ENCODE peak calls at places on chromosome 13, in ten cellular contexts. One of them, this sample, is unnamed.

GRCh38 chr13:103299079-103299478 is 232.9 kb upstream of the SLC10A2 start:
- DNase-seq in GM13977: no peak
- DNase-seq in SJCRH30: no peak
- DNase-seq in HuH-7.5: no peak
- DNase-seq in activated effector memory CD4-positive, alpha-beta T cell treated with anti-CD3 and anti-CD28 coated beads, Interleukin-2, amount 50 U/mL, for 16 hours: no peak
- DNase-seq in stimulated activated CD4-positive, alpha-beta T cell treated with anti-CD3 and anti-CD28 coated beads, Interleukin-4, amount 100 ng/mL, for 48 hours: no peak
- DNase-seq in CD4-positive, CD25-positive, alpha-beta regulatory T cell: no peak
- DNase-seq in Calu3: no peak
- DNase-seq in skeletal muscle cell: no peak
- DNase-seq in HFFc6: no peak
- DNase-seq in this sample: no peak

GRCh38 chr13:73273737-73274136 is 214.9 kb downstream of the KLF5 start:
- DNase-seq in GM13977: no peak
- DNase-seq in SJCRH30: no peak
- DNase-seq in HuH-7.5: no peak
- DNase-seq in activated effector memory CD4-positive, alpha-beta T cell treated with anti-CD3 and anti-CD28 coated beads, Interleukin-2, amount 50 U/mL, for 16 hours: no peak
- DNase-seq in stimulated activated CD4-positive, alpha-beta T cell treated with anti-CD3 and anti-CD28 coated beads, Interleukin-4, amount 100 ng/mL, for 48 hours: no peak
- DNase-seq in CD4-positive, CD25-positive, alpha-beta regulatory T cell: no peak
- DNase-seq in Calu3: no peak
- DNase-seq in skeletal muscle cell: peak
- DNase-seq in HFFc6: peak
- DNase-seq in this sample: no peak

GRCh38 chr13:42041017-42041683 is 7.3 kb upstream of the DGKH start:
- DNase-seq in GM13977: peak
- DNase-seq in SJCRH30: peak
- DNase-seq in HuH-7.5: peak
- DNase-seq in activated effector memory CD4-positive, alpha-beta T cell treated with anti-CD3 and anti-CD28 coated beads, Interleukin-2, amount 50 U/mL, for 16 hours: peak
- DNase-seq in stimulated activated CD4-positive, alpha-beta T cell treated with anti-CD3 and anti-CD28 coated beads, Interleukin-4, amount 100 ng/mL, for 48 hours: peak
- DNase-seq in CD4-positive, CD25-positive, alpha-beta regulatory T cell: peak
- DNase-seq in Calu3: peak
- DNase-seq in skeletal muscle cell: no peak
- DNase-seq in HFFc6: peak
- DNase-seq in this sample: peak

GRCh38 chr13:45696610-45697226 is 5.4 kb upstream of the CBY2 start:
- DNase-seq in GM13977: no peak
- DNase-seq in SJCRH30: no peak
- DNase-seq in HuH-7.5: no peak
- DNase-seq in activated effector memory CD4-positive, alpha-beta T cell treated with anti-CD3 and anti-CD28 coated beads, Interleukin-2, amount 50 U/mL, for 16 hours: no peak
- DNase-seq in stimulated activated CD4-positive, alpha-beta T cell treated with anti-CD3 and anti-CD28 coated beads, Interleukin-4, amount 100 ng/mL, for 48 hours: no peak
- DNase-seq in CD4-positive, CD25-positive, alpha-beta regulatory T cell: no peak
- DNase-seq in Calu3: no peak
- DNase-seq in skeletal muscle cell: no peak
- DNase-seq in HFFc6: no peak
- DNase-seq in this sample: no peak

GRCh38 chr13:90591260-90591926 is 756.1 kb upstream of the MIR17HG start:
- DNase-seq in GM13977: no peak
- DNase-seq in SJCRH30: no peak
- DNase-seq in HuH-7.5: no peak
- DNase-seq in activated effector memory CD4-positive, alpha-beta T cell treated with anti-CD3 and anti-CD28 coated beads, Interleukin-2, amount 50 U/mL, for 16 hours: no peak
- DNase-seq in stimulated activated CD4-positive, alpha-beta T cell treated with anti-CD3 and anti-CD28 coated beads, Interleukin-4, amount 100 ng/mL, for 48 hours: no peak
- DNase-seq in CD4-positive, CD25-positive, alpha-beta regulatory T cell: no peak
- DNase-seq in Calu3: no peak
- DNase-seq in skeletal muscle cell: no peak
- DNase-seq in HFFc6: no peak
- DNase-seq in this sample: no peak

GRCh38 chr13:74325106-74325505 is 190.9 kb upstream of the KLF12 start:
- DNase-seq in GM13977: no peak
- DNase-seq in SJCRH30: peak
- DNase-seq in HuH-7.5: peak
- DNase-seq in activated effector memory CD4-positive, alpha-beta T cell treated with anti-CD3 and anti-CD28 coated beads, Interleukin-2, amount 50 U/mL, for 16 hours: no peak
- DNase-seq in stimulated activated CD4-positive, alpha-beta T cell treated with anti-CD3 and anti-CD28 coated beads, Interleukin-4, amount 100 ng/mL, for 48 hours: no peak
- DNase-seq in CD4-positive, CD25-positive, alpha-beta regulatory T cell: no peak
- DNase-seq in Calu3: no peak
- DNase-seq in skeletal muscle cell: peak
- DNase-seq in HFFc6: peak
- DNase-seq in this sample: no peak

GRCh38 chr13:30170569-30170968 is 136.8 kb downstream of the KATNAL1 start:
- DNase-seq in GM13977: no peak
- DNase-seq in SJCRH30: no peak
- DNase-seq in HuH-7.5: no peak
- DNase-seq in activated effector memory CD4-positive, alpha-beta T cell treated with anti-CD3 and anti-CD28 coated beads, Interleukin-2, amount 50 U/mL, for 16 hours: no peak
- DNase-seq in stimulated activated CD4-positive, alpha-beta T cell treated with anti-CD3 and anti-CD28 coated beads, Interleukin-4, amount 100 ng/mL, for 48 hours: no peak
- DNase-seq in CD4-positive, CD25-positive, alpha-beta regulatory T cell: no peak
- DNase-seq in Calu3: no peak
- DNase-seq in skeletal muscle cell: no peak
- DNase-seq in HFFc6: no peak
- DNase-seq in this sample: no peak

GRCh38 chr13:83839158-83839557 is 43.1 kb downstream of the SLITRK1 start:
- DNase-seq in GM13977: no peak
- DNase-seq in SJCRH30: no peak
- DNase-seq in HuH-7.5: no peak
- DNase-seq in activated effector memory CD4-positive, alpha-beta T cell treated with anti-CD3 and anti-CD28 coated beads, Interleukin-2, amount 50 U/mL, for 16 hours: no peak
- DNase-seq in stimulated activated CD4-positive, alpha-beta T cell treated with anti-CD3 and anti-CD28 coated beads, Interleukin-4, amount 100 ng/mL, for 48 hours: no peak
- DNase-seq in CD4-positive, CD25-positive, alpha-beta regulatory T cell: no peak
- DNase-seq in Calu3: no peak
- DNase-seq in skeletal muscle cell: no peak
- DNase-seq in HFFc6: no peak
- DNase-seq in this sample: no peak

GRCh38 chr13:92591117-92591516 is 635.5 kb upstream of the GPC6 start:
- DNase-seq in GM13977: no peak
- DNase-seq in SJCRH30: no peak
- DNase-seq in HuH-7.5: no peak
- DNase-seq in activated effector memory CD4-positive, alpha-beta T cell treated with anti-CD3 and anti-CD28 coated beads, Interleukin-2, amount 50 U/mL, for 16 hours: no peak
- DNase-seq in stimulated activated CD4-positive, alpha-beta T cell treated with anti-CD3 and anti-CD28 coated beads, Interleukin-4, amount 100 ng/mL, for 48 hours: no peak
- DNase-seq in CD4-positive, CD25-positive, alpha-beta regulatory T cell: no peak
- DNase-seq in Calu3: no peak
- DNase-seq in skeletal muscle cell: no peak
- DNase-seq in HFFc6: no peak
- DNase-seq in this sample: no peak

GRCh38 chr13:26681036-26681435 is 79.5 kb downstream of the GPR12 start:
- DNase-seq in GM13977: no peak
- DNase-seq in SJCRH30: no peak
- DNase-seq in HuH-7.5: no peak
- DNase-seq in activated effector memory CD4-positive, alpha-beta T cell treated with anti-CD3 and anti-CD28 coated beads, Interleukin-2, amount 50 U/mL, for 16 hours: no peak
- DNase-seq in stimulated activated CD4-positive, alpha-beta T cell treated with anti-CD3 and anti-CD28 coated beads, Interleukin-4, amount 100 ng/mL, for 48 hours: no peak
- DNase-seq in CD4-positive, CD25-positive, alpha-beta regulatory T cell: no peak
- DNase-seq in Calu3: no peak
- DNase-seq in skeletal muscle cell: no peak
- DNase-seq in HFFc6: no peak
- DNase-seq in this sample: no peak

GRCh38 chr13:112213467-112214245 is 146.7 kb downstream of the SOX1 start:
- DNase-seq in GM13977: no peak
- DNase-seq in SJCRH30: no peak
- DNase-seq in HuH-7.5: no peak
- DNase-seq in activated effector memory CD4-positive, alpha-beta T cell treated with anti-CD3 and anti-CD28 coated beads, Interleukin-2, amount 50 U/mL, for 16 hours: no peak
- DNase-seq in stimulated activated CD4-positive, alpha-beta T cell treated with anti-CD3 and anti-CD28 coated beads, Interleukin-4, amount 100 ng/mL, for 48 hours: no peak
- DNase-seq in CD4-positive, CD25-positive, alpha-beta regulatory T cell: no peak
- DNase-seq in Calu3: peak
- DNase-seq in skeletal muscle cell: no peak
- DNase-seq in HFFc6: no peak
- DNase-seq in this sample: no peak

GRCh38 chr13:100280681-100281080 is 191.8 kb downstream of the PCCA start:
- DNase-seq in GM13977: no peak
- DNase-seq in SJCRH30: no peak
- DNase-seq in HuH-7.5: no peak
- DNase-seq in activated effector memory CD4-positive, alpha-beta T cell treated with anti-CD3 and anti-CD28 coated beads, Interleukin-2, amount 50 U/mL, for 16 hours: no peak
- DNase-seq in stimulated activated CD4-positive, alpha-beta T cell treated with anti-CD3 and anti-CD28 coated beads, Interleukin-4, amount 100 ng/mL, for 48 hours: no peak
- DNase-seq in CD4-positive, CD25-positive, alpha-beta regulatory T cell: no peak
- DNase-seq in Calu3: no peak
- DNase-seq in skeletal muscle cell: no peak
- DNase-seq in HFFc6: no peak
- DNase-seq in this sample: no peak

GRCh38 chr13:44068737-44069136 is 189.0 kb downstream of the LACC1 start:
- DNase-seq in GM13977: no peak
- DNase-seq in SJCRH30: no peak
- DNase-seq in HuH-7.5: no peak
- DNase-seq in activated effector memory CD4-positive, alpha-beta T cell treated with anti-CD3 and anti-CD28 coated beads, Interleukin-2, amount 50 U/mL, for 16 hours: no peak
- DNase-seq in stimulated activated CD4-positive, alpha-beta T cell treated with anti-CD3 and anti-CD28 coated beads, Interleukin-4, amount 100 ng/mL, for 48 hours: no peak
- DNase-seq in CD4-positive, CD25-positive, alpha-beta regulatory T cell: no peak
- DNase-seq in Calu3: no peak
- DNase-seq in skeletal muscle cell: peak
- DNase-seq in HFFc6: peak
- DNase-seq in this sample: no peak

GRCh38 chr13:114224201-114224600 is 10.5 kb upstream of the CDC16 start:
- DNase-seq in GM13977: no peak
- DNase-seq in SJCRH30: no peak
- DNase-seq in HuH-7.5: no peak
- DNase-seq in activated effector memory CD4-positive, alpha-beta T cell treated with anti-CD3 and anti-CD28 coated beads, Interleukin-2, amount 50 U/mL, for 16 hours: no peak
- DNase-seq in stimulated activated CD4-positive, alpha-beta T cell treated with anti-CD3 and anti-CD28 coated beads, Interleukin-4, amount 100 ng/mL, for 48 hours: no peak
- DNase-seq in CD4-positive, CD25-positive, alpha-beta regulatory T cell: no peak
- DNase-seq in Calu3: no peak
- DNase-seq in skeletal muscle cell: no peak
- DNase-seq in HFFc6: no peak
- DNase-seq in this sample: no peak

GRCh38 chr13:75485286-75486062 is 3.5 kb upstream of the TBC1D4 start:
- DNase-seq in GM13977: no peak
- DNase-seq in SJCRH30: no peak
- DNase-seq in HuH-7.5: no peak
- DNase-seq in activated effector memory CD4-positive, alpha-beta T cell treated with anti-CD3 and anti-CD28 coated beads, Interleukin-2, amount 50 U/mL, for 16 hours: no peak
- DNase-seq in stimulated activated CD4-positive, alpha-beta T cell treated with anti-CD3 and anti-CD28 coated beads, Interleukin-4, amount 100 ng/mL, for 48 hours: no peak
- DNase-seq in CD4-positive, CD25-positive, alpha-beta regulatory T cell: no peak
- DNase-seq in Calu3: no peak
- DNase-seq in skeletal muscle cell: peak
- DNase-seq in HFFc6: peak
- DNase-seq in this sample: no peak

GRCh38 chr13:107466326-107466725 is 749.0 kb downstream of the LIG4 start:
- DNase-seq in GM13977: no peak
- DNase-seq in SJCRH30: no peak
- DNase-seq in HuH-7.5: no peak
- DNase-seq in activated effector memory CD4-positive, alpha-beta T cell treated with anti-CD3 and anti-CD28 coated beads, Interleukin-2, amount 50 U/mL, for 16 hours: no peak
- DNase-seq in stimulated activated CD4-positive, alpha-beta T cell treated with anti-CD3 and anti-CD28 coated beads, Interleukin-4, amount 100 ng/mL, for 48 hours: no peak
- DNase-seq in CD4-positive, CD25-positive, alpha-beta regulatory T cell: no peak
- DNase-seq in Calu3: peak
- DNase-seq in skeletal muscle cell: no peak
- DNase-seq in HFFc6: no peak
- DNase-seq in this sample: no peak

GRCh38 chr13:98254541-98254940 is 77.5 kb upstream of the RNF113B start:
- DNase-seq in GM13977: no peak
- DNase-seq in SJCRH30: no peak
- DNase-seq in HuH-7.5: no peak
- DNase-seq in activated effector memory CD4-positive, alpha-beta T cell treated with anti-CD3 and anti-CD28 coated beads, Interleukin-2, amount 50 U/mL, for 16 hours: no peak
- DNase-seq in stimulated activated CD4-positive, alpha-beta T cell treated with anti-CD3 and anti-CD28 coated beads, Interleukin-4, amount 100 ng/mL, for 48 hours: no peak
- DNase-seq in CD4-positive, CD25-positive, alpha-beta regulatory T cell: no peak
- DNase-seq in Calu3: no peak
- DNase-seq in skeletal muscle cell: no peak
- DNase-seq in HFFc6: peak
- DNase-seq in this sample: no peak

GRCh38 chr13:51636349-51636890 is 52.2 kb downstream of the WDFY2 start:
- DNase-seq in GM13977: no peak
- DNase-seq in SJCRH30: no peak
- DNase-seq in HuH-7.5: no peak
- DNase-seq in activated effector memory CD4-positive, alpha-beta T cell treated with anti-CD3 and anti-CD28 coated beads, Interleukin-2, amount 50 U/mL, for 16 hours: no peak
- DNase-seq in stimulated activated CD4-positive, alpha-beta T cell treated with anti-CD3 and anti-CD28 coated beads, Interleukin-4, amount 100 ng/mL, for 48 hours: no peak
- DNase-seq in CD4-positive, CD25-positive, alpha-beta regulatory T cell: no peak
- DNase-seq in Calu3: no peak
- DNase-seq in skeletal muscle cell: no peak
- DNase-seq in HFFc6: no peak
- DNase-seq in this sample: no peak

GRCh38 chr13:102317593-102317992 is 84.3 kb downstream of the FGF14 start:
- DNase-seq in GM13977: no peak
- DNase-seq in SJCRH30: no peak
- DNase-seq in HuH-7.5: no peak
- DNase-seq in activated effector memory CD4-positive, alpha-beta T cell treated with anti-CD3 and anti-CD28 coated beads, Interleukin-2, amount 50 U/mL, for 16 hours: no peak
- DNase-seq in stimulated activated CD4-positive, alpha-beta T cell treated with anti-CD3 and anti-CD28 coated beads, Interleukin-4, amount 100 ng/mL, for 48 hours: no peak
- DNase-seq in CD4-positive, CD25-positive, alpha-beta regulatory T cell: no peak
- DNase-seq in Calu3: no peak
- DNase-seq in skeletal muscle cell: peak
- DNase-seq in HFFc6: no peak
- DNase-seq in this sample: no peak

GRCh38 chr13:41544824-41545707 is 87.7 kb downstream of the RGCC start:
- DNase-seq in GM13977: no peak
- DNase-seq in SJCRH30: no peak
- DNase-seq in HuH-7.5: no peak
- DNase-seq in activated effector memory CD4-positive, alpha-beta T cell treated with anti-CD3 and anti-CD28 coated beads, Interleukin-2, amount 50 U/mL, for 16 hours: no peak
- DNase-seq in stimulated activated CD4-positive, alpha-beta T cell treated with anti-CD3 and anti-CD28 coated beads, Interleukin-4, amount 100 ng/mL, for 48 hours: no peak
- DNase-seq in CD4-positive, CD25-positive, alpha-beta regulatory T cell: no peak
- DNase-seq in Calu3: no peak
- DNase-seq in skeletal muscle cell: no peak
- DNase-seq in HFFc6: peak
- DNase-seq in this sample: no peak

GRCh38 chr13:90717451-90717936 is 630.0 kb upstream of the MIR17HG start:
- DNase-seq in GM13977: no peak
- DNase-seq in SJCRH30: no peak
- DNase-seq in HuH-7.5: no peak
- DNase-seq in activated effector memory CD4-positive, alpha-beta T cell treated with anti-CD3 and anti-CD28 coated beads, Interleukin-2, amount 50 U/mL, for 16 hours: no peak
- DNase-seq in stimulated activated CD4-positive, alpha-beta T cell treated with anti-CD3 and anti-CD28 coated beads, Interleukin-4, amount 100 ng/mL, for 48 hours: no peak
- DNase-seq in CD4-positive, CD25-positive, alpha-beta regulatory T cell: no peak
- DNase-seq in Calu3: no peak
- DNase-seq in skeletal muscle cell: peak
- DNase-seq in HFFc6: peak
- DNase-seq in this sample: no peak

GRCh38 chr13:32669030-32669646 is 82.9 kb downstream of the PDS5B start:
- DNase-seq in GM13977: peak
- DNase-seq in SJCRH30: peak
- DNase-seq in HuH-7.5: no peak
- DNase-seq in activated effector memory CD4-positive, alpha-beta T cell treated with anti-CD3 and anti-CD28 coated beads, Interleukin-2, amount 50 U/mL, for 16 hours: no peak
- DNase-seq in stimulated activated CD4-positive, alpha-beta T cell treated with anti-CD3 and anti-CD28 coated beads, Interleukin-4, amount 100 ng/mL, for 48 hours: no peak
- DNase-seq in CD4-positive, CD25-positive, alpha-beta regulatory T cell: no peak
- DNase-seq in Calu3: no peak
- DNase-seq in skeletal muscle cell: no peak
- DNase-seq in HFFc6: peak
- DNase-seq in this sample: no peak

GRCh38 chr13:102191951-102192461 is 209.8 kb downstream of the FGF14 start:
- DNase-seq in GM13977: no peak
- DNase-seq in SJCRH30: no peak
- DNase-seq in HuH-7.5: no peak
- DNase-seq in activated effector memory CD4-positive, alpha-beta T cell treated with anti-CD3 and anti-CD28 coated beads, Interleukin-2, amount 50 U/mL, for 16 hours: no peak
- DNase-seq in stimulated activated CD4-positive, alpha-beta T cell treated with anti-CD3 and anti-CD28 coated beads, Interleukin-4, amount 100 ng/mL, for 48 hours: no peak
- DNase-seq in CD4-positive, CD25-positive, alpha-beta regulatory T cell: no peak
- DNase-seq in Calu3: no peak
- DNase-seq in skeletal muscle cell: no peak
- DNase-seq in HFFc6: no peak
- DNase-seq in this sample: no peak

GRCh38 chr13:44800626-44801025 is 188.6 kb downstream of the NUFIP1 start:
- DNase-seq in GM13977: no peak
- DNase-seq in SJCRH30: no peak
- DNase-seq in HuH-7.5: no peak
- DNase-seq in activated effector memory CD4-positive, alpha-beta T cell treated with anti-CD3 and anti-CD28 coated beads, Interleukin-2, amount 50 U/mL, for 16 hours: no peak
- DNase-seq in stimulated activated CD4-positive, alpha-beta T cell treated with anti-CD3 and anti-CD28 coated beads, Interleukin-4, amount 100 ng/mL, for 48 hours: no peak
- DNase-seq in CD4-positive, CD25-positive, alpha-beta regulatory T cell: no peak
- DNase-seq in Calu3: no peak
- DNase-seq in skeletal muscle cell: no peak
- DNase-seq in HFFc6: no peak
- DNase-seq in this sample: no peak

GRCh38 chr13:99414048-99414995 is 87.0 kb upstream of the TM9SF2 start:
- DNase-seq in GM13977: no peak
- DNase-seq in SJCRH30: no peak
- DNase-seq in HuH-7.5: no peak
- DNase-seq in activated effector memory CD4-positive, alpha-beta T cell treated with anti-CD3 and anti-CD28 coated beads, Interleukin-2, amount 50 U/mL, for 16 hours: peak
- DNase-seq in stimulated activated CD4-positive, alpha-beta T cell treated with anti-CD3 and anti-CD28 coated beads, Interleukin-4, amount 100 ng/mL, for 48 hours: no peak
- DNase-seq in CD4-positive, CD25-positive, alpha-beta regulatory T cell: no peak
- DNase-seq in Calu3: no peak
- DNase-seq in skeletal muscle cell: no peak
- DNase-seq in HFFc6: no peak
- DNase-seq in this sample: no peak